ENCODE peak calls at places on chromosome 19, in six cellular contexts. F is T-cell, L is colonic mucosa, Q is aorta, J is GM18507, V is Calu3. C is an unnamed sample.

GRCh38 chr19:43439183-43440063 is 24.7 kb downstream of the TEX101 start:
- DNase-seq in F (peak; percentile 41), L (no peak), Q (no peak), J (no peak), V (peak; percentile 37), C (no peak)

GRCh38 chr19:12936582-12936981 is 1.8 kb upstream of the CALR start:
- DNase-seq in F (no peak), L (no peak), Q (no peak), J (no peak), V (no peak), C (no peak)

GRCh38 chr19:48722196-48722708 is 2.7 kb upstream of the MAMSTR start:
- DNase-seq in F (no peak), L (no peak), Q (no peak), J (no peak), V (no peak), C (no peak)

GRCh38 chr19:6820237-6820636 is 47.7 kb downstream of the VAV1 start:
- DNase-seq in F (no peak), L (no peak), Q (no peak), J (no peak), V (no peak), C (no peak)

GRCh38 chr19:30783936-30784335 is 411.8 kb downstream of the ZNF536 start:
- DNase-seq in F (no peak), L (no peak), Q (no peak), J (no peak), V (no peak), C (no peak)

GRCh38 chr19:11530432-11530831 is 1.5 kb upstream of the ECSIT start:
- DNase-seq in F (no peak), L (peak; percentile 79), Q (peak; percentile 78), J (no peak), V (peak; percentile 61), C (peak; percentile 86)

GRCh38 chr19:30130356-30131122 is 188.5 kb downstream of the URI1 start:
- DNase-seq in F (no peak), L (no peak), Q (no peak), J (no peak), V (no peak), C (no peak)

GRCh38 chr19:12513531-12514061 is 29.0 kb upstream of the ZNF709 start:
- DNase-seq in F (no peak), L (no peak), Q (no peak), J (no peak), V (no peak), C (no peak)

GRCh38 chr19:49657493-49658138 is 8.0 kb downstream of the IRF3 start:
- DNase-seq in F (no peak), L (no peak), Q (no peak), J (no peak), V (no peak), C (no peak)

GRCh38 chr19:46904114-46905060 is 43.6 kb downstream of the ARHGAP35 start:
- DNase-seq in F (no peak), L (no peak), Q (peak; percentile 60), J (no peak), V (no peak), C (no peak)

GRCh38 chr19:3699071-3699740 is 1.1 kb downstream of the PIP5K1C start:
- DNase-seq in F (no peak), L (peak; percentile 48), Q (peak; percentile 77), J (no peak), V (no peak), C (no peak)

GRCh38 chr19:43432866-43433673 is 18.4 kb downstream of the TEX101 start:
- DNase-seq in F (peak; percentile 58), L (peak; percentile 70), Q (peak; percentile 58), J (peak; percentile 29), V (peak; percentile 86), C (no peak)

GRCh38 chr19:49833594-49833993 is 15.5 kb downstream of the MED25 start:
- DNase-seq in F (no peak), L (no peak), Q (no peak), J (no peak), V (no peak), C (no peak)

C was measured in cardiac septum.